ENCODE peak calls at places on chromosomes 6 and 20, in six cellular contexts. H, L, K, Z, Q and D are unnamed samples.

GRCh38 chr6:21593927-21594421 is 423 bp downstream of the SOX4 start:
- DNase-seq in K (no peak), H (peak), Q (no peak), L (peak), Z (no peak), D (peak)

GRCh38 chr20:9581509-9581908 is 67.1 kb downstream of the LAMP5 start:
- DNase-seq in Z (no peak), K (no peak), Q (no peak), H (no peak), L (no peak), D (no peak)

GRCh38 chr20:62602550-62602949 is 39.8 kb upstream of the SLCO4A1 start:
- DNase-seq in L (no peak), H (no peak), K (no peak), Q (no peak), Z (no peak), D (no peak)

GRCh38 chr6:41966961-41967311 is 25.3 kb upstream of the CCND3 start:
- DNase-seq in Q (no peak), K (peak), Z (no peak), L (no peak), H (no peak), D (no peak)

GRCh38 chr20:58458342-58459057 is 56.7 kb downstream of the APCDD1L start:
- DNase-seq in K (no peak), H (no peak), L (no peak), Q (no peak), Z (no peak), D (no peak)

GRCh38 chr20:34473262-34473883 is 42.8 kb upstream of the DYNLRB1 start:
- DNase-seq in L (no peak), K (peak), Q (no peak), Z (no peak), H (peak), D (peak)

GRCh38 chr20:34536798-34537394 is 20.7 kb downstream of the DYNLRB1 start:
- DNase-seq in L (peak), Q (no peak), H (peak), Z (no peak), K (no peak), D (peak)

GRCh38 chr6:11854418-11855165 is 76.0 kb upstream of the ADTRP start:
- DNase-seq in L (peak), Q (peak), K (peak), H (peak), Z (no peak), D (no peak)

GRCh38 chr6:156601156-156601820 is 175.9 kb upstream of the ARID1B start:
- DNase-seq in L (no peak), H (no peak), Z (no peak), Q (no peak), K (no peak), D (no peak)

GRCh38 chr6:65545920-65546319 is 161.1 kb downstream of the EYS start:
- DNase-seq in Q (no peak), H (no peak), L (no peak), K (no peak), Z (no peak), D (no peak)

GRCh38 chr6:157496534-157497095 is 115.6 kb downstream of the ZDHHC14 start:
- DNase-seq in K (no peak), Q (no peak), H (no peak), Z (no peak), L (no peak), D (no peak)

GRCh38 chr6:17980329-17980728 is 7.1 kb downstream of the KIF13A start:
- DNase-seq in Z (no peak), Q (no peak), H (no peak), L (no peak), K (no peak), D (no peak)

GRCh38 chr6:124339610-124340339 is 536.1 kb downstream of the NKAIN2 start:
- DNase-seq in Z (no peak), H (no peak), K (no peak), Q (no peak), L (no peak), D (no peak)

GRCh38 chr20:34369265-34369664 is 6.2 kb downstream of the ITCH start:
- DNase-seq in H (no peak), Z (no peak), Q (no peak), K (no peak), L (no peak), D (no peak)

GRCh38 chr20:34544109-34544793 is 14.3 kb upstream of the MAP1LC3A start:
- DNase-seq in L (no peak), K (no peak), Q (no peak), H (no peak), Z (no peak), D (no peak)

GRCh38 chr20:2697768-2698167 is 5.2 kb downstream of the EBF4 start:
- DNase-seq in K (no peak), H (no peak), Z (no peak), L (no peak), Q (no peak), D (no peak)

GRCh38 chr20:11895832-11896484 is 21.7 kb upstream of the BTBD3 start:
- DNase-seq in K (no peak), Z (no peak), Q (no peak), L (no peak), H (no peak), D (no peak)

GRCh38 chr6:154839546-154839945 is 106.3 kb downstream of the SCAF8 start:
- DNase-seq in L (no peak), Q (no peak), H (no peak), K (no peak), Z (no peak), D (no peak)

GRCh38 chr6:105799051-105799450 is 287.1 kb upstream of the PRDM1 start:
- DNase-seq in H (no peak), L (no peak), Q (peak), Z (peak), K (no peak), D (no peak)

GRCh38 chr6:34723203-34723602 is 26.6 kb upstream of the ILRUN start:
- DNase-seq in H (no peak), K (no peak), L (no peak), Z (no peak), Q (no peak), D (no peak)

GRCh38 chr6:53956068-53956711 is 155.1 kb upstream of the MLIP start:
- DNase-seq in Z (no peak), Q (no peak), L (peak), K (peak), H (peak), D (peak)

GRCh38 chr20:59708326-59708725 is 104.0 kb downstream of the PHACTR3 start:
- DNase-seq in K (no peak), Q (no peak), H (no peak), L (no peak), Z (no peak), D (no peak)

GRCh38 chr20:46114449-46114848 is 3.7 kb upstream of the CD40 start:
- DNase-seq in Z (no peak), K (no peak), H (no peak), Q (no peak), L (no peak), D (no peak)

GRCh38 chr6:1514078-1514477 is 95.6 kb upstream of the FOXC1 start:
- DNase-seq in Q (no peak), H (no peak), L (no peak), K (no peak), Z (no peak), D (no peak)

GRCh38 chr20:1326031-1326930 is 2.7 kb downstream of the SDCBP2 start:
- DNase-seq in H (peak), L (no peak), K (peak), Z (peak), Q (no peak), D (peak)

DNA sequence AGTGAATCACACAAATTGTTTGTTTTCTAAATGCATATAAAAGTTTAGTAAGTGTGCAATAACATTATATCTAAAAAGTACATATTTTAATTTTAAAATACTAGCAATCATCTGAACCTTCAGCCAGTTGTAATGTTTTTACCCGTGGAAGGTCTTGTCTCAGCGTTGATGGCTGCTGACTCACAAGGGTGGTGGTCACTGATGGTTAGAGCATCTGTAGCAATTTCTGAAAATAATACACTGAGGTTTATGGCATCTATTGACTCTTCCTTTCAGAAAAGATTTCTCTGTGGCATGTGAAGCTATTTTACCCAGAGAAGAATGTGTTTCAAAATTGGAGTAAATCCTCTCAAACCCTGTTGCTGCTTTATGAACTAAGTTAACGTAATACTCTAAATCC is 111.2 kb upstream of the FKBP1C start:
- DNase-seq in H (no peak), Z (no peak), L (no peak), Q (no peak), K (no peak), D (no peak)
- H3K4me3 ChIP-seq in H (no peak), Z (no peak), L (no peak), Q (no peak), K (no peak), D (no peak)

GRCh38 chr20:56358600-56359211 is at the start of gene FAM210B:
- DNase-seq in Q (peak), H (peak), K (peak), Z (peak), L (peak), D (peak)
- TF ChIP-seq POLR2A in Q (peak), H (no peak), K (peak), Z (peak), L (peak), D (peak)

GRCh38 chr20:50313223-50313820 is 122.7 kb downstream of the CEBPB start:
- DNase-seq in Q (no peak), H (peak), L (no peak), Z (no peak), K (peak), D (no peak)
- H3K27ac ChIP-seq in Q (peak), H (peak), L (no peak), Z (peak), K (peak), D (peak)

DNA sequence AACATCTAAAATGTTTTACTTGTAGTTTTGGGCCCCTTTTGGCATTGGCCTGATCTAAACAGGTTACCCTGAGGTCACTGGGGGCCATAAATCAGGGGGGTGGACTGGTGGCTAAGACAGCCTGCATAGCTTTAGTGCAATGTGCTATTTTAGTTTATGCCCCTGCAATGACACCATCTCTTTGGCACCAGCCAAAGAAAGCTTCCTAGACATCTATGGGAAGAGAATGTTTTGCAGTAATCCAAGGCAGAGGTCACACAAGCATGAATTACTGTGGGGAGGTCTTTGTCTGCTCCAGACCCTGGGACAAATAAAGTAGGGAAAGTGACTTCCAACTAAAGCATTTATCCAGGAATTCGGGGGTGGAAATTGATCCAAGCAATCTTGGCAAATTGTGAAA is 5.4 kb downstream of the RIPOR2 start:
- DNase-seq in K (no peak), L (no peak), H (no peak), Z (no peak), Q (no peak), D (peak)
- H3K4me3 ChIP-seq in K (no peak), L (no peak), H (no peak), Z (no peak), Q (no peak), D (no peak)

DNA sequence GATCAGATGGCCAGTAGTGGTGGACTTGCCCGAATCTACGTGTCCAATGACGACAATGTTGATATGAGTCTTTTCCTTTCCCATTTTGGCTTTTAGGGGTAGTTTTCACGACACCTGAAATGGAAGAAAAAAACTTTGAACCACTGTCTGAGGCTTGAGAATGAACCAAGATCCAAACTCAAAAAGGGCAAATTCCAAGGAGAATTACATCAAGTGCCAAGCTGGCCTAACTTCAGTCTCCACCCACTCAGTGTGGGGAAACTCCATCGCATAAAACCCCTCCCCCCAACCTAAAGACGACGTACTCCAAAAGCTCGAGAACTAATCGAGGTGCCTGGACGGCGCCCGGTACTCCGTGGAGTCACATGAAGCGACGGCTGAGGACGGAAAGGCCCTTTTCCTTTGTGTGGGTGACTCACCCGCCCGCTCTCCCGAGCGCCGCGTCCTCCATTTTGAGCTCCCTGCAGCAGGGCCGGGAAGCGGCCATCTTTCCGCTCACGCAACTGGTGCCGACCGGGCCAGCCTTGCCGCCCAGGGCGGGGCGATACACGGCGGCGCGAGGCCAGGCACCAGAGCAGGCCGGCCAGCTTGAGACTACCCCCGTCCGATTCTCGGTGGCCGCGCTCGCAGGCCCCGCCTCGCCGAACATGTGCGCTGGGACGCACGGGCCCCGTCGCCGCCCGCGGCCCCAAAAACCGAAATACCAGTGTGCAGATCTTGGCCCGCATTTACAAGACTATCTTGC is 717 bp downstream of the EEF1A1 start:
- DNase-seq in L (peak), Q (peak), H (peak), Z (peak), K (no peak), D (peak)
- TF ChIP-seq POLR2A in L (no peak), Q (no peak), H (no peak), Z (no peak), K (peak), D (no peak)

GRCh38 chr6:37205997-37206340 is 36.0 kb downstream of the PIM1 start:
- DNase-seq in L (no peak), Q (no peak), Z (no peak), H (no peak), K (no peak), D (no peak)

GRCh38 chr6:37202788-37203491 is 33.0 kb downstream of the PIM1 start:
- DNase-seq in K (no peak), Q (no peak), H (no peak), L (no peak), Z (no peak), D (no peak)

GRCh38 chr6:37201726-37202125 is 31.8 kb downstream of the PIM1 start:
- DNase-seq in Z (no peak), L (no peak), K (no peak), H (no peak), Q (no peak), D (no peak)

GRCh38 chr6:37205189-37205996 is 35.4 kb downstream of the PIM1 start:
- DNase-seq in H (no peak), Q (no peak), Z (no peak), K (no peak), L (no peak), D (no peak)

DNA sequence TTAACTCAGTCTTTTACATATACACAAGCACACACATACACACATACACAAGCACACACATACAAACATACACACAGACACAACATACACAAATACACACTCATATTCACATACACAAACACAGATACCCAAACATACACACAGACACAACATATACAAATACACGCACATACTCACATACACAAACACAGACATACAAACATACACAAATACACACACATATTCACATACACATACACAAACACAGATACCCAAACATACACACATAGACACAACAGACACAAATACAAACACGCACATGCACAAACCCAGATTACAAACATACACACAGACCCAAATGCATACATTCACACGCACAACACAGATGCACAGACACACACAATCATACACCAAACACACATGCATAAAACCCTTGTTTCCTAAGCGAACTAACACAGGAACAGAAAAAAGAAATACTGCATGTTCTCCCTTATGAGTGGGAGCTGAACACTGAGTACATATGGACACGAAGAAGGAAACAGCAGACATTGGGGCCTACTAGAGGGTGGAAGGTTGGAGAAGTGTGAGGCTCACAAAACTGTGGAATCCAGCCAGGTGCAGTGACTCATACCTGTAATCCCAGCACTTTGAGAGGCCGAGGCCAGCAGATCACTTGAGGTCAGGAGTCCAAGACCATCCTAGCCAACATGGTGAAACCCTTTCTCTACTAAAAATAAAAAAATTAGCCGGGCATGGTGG is 34.2 kb downstream of the PIM1 start:
- DNase-seq in H (peak), Z (peak), K (no peak), Q (peak), L (peak), D (peak)
- H3K27ac ChIP-seq in H (no peak), Z (no peak), K (peak), Q (no peak), L (no peak), D (no peak)

GRCh38 chr20:21396045-21396893 is 1.1 kb downstream of the NKX2-4 start:
- DNase-seq in H (peak), L (no peak), K (no peak), Q (no peak), Z (no peak), D (no peak)

GRCh38 chr20:21397341-21398108 is at the start of gene NKX2-4:
- DNase-seq in Q (no peak), H (no peak), K (no peak), Z (no peak), L (no peak), D (no peak)

GRCh38 chr20:21396921-21397340 is 395 bp downstream of the NKX2-4 start:
- DNase-seq in Z (no peak), H (peak), L (no peak), Q (no peak), K (no peak), D (no peak)

GRCh38 chr20:21398505-21399057 is 1.3 kb upstream of the NKX2-4 start:
- DNase-seq in L (no peak), Z (no peak), K (no peak), Q (no peak), H (no peak), D (no peak)

GRCh38 chr20:21398109-21398480 is 769 bp upstream of the NKX2-4 start:
- DNase-seq in Z (no peak), Q (no peak), L (no peak), H (no peak), K (no peak), D (no peak)
- H3K4me3 ChIP-seq in Z (no peak), Q (no peak), L (no peak), H (no peak), K (peak), D (no peak)